ENCODE peak calls at places on chromosomes 6 and 20, in four cellular contexts. M, I, R and K are unnamed samples.

GRCh38 chr6:31462964-31463940 is 34.7 kb upstream of the MICB start:
- DNase-seq in M (peak), I (peak), R (peak), K (no peak)

GRCh38 chr20:54153041-54153327 is 20.8 kb downstream of the CYP24A1 start:
- DNase-seq in M (no peak), I (no peak), R (no peak), K (no peak)

GRCh38 chr20:3209023-3209945 is at the start of gene ITPA:
- DNase-seq in M (peak), I (peak), R (peak), K (peak)

GRCh38 chr6:166691199-166691598 is 64.1 kb upstream of the RPS6KA2 start:
- DNase-seq in M (peak), I (no peak), R (no peak), K (peak)

GRCh38 chr6:62119401-62119800 is 166.6 kb downstream of the KHDRBS2 start:
- DNase-seq in M (no peak), I (no peak), R (no peak), K (no peak)

GRCh38 chr6:139679516-139680179 is 305.2 kb upstream of the CITED2 start:
- DNase-seq in M (peak), I (no peak), R (no peak), K (peak)

GRCh38 chr6:3314621-3315020 is 55.9 kb downstream of the PSMG4 start:
- DNase-seq in M (no peak), I (no peak), R (no peak), K (no peak)

GRCh38 chr6:44202332-44202971 is 14.3 kb upstream of the MYMX start:
- DNase-seq in M (no peak), I (no peak), R (no peak), K (no peak)

GRCh38 chr6:53579338-53579737 is 34.4 kb upstream of the GCLC start:
- DNase-seq in M (no peak), I (no peak), R (no peak), K (no peak)

GRCh38 chr20:56627122-56628014 is 1.7 kb upstream of the TFAP2C start:
- DNase-seq in M (no peak), I (no peak), R (no peak), K (no peak)

GRCh38 chr20:1861347-1861987 is 33.7 kb upstream of the SIRPA start:
- DNase-seq in M (peak), I (no peak), R (no peak), K (no peak)

GRCh38 chr20:4008026-4008413 is 7.3 kb downstream of the RNF24 start:
- DNase-seq in M (no peak), I (no peak), R (no peak), K (no peak)

GRCh38 chr6:3311798-3312197 is 53.1 kb downstream of the PSMG4 start:
- DNase-seq in M (no peak), I (no peak), R (no peak), K (no peak)

GRCh38 chr6:107361568-107362270 is 97.6 kb downstream of the PDSS2 start:
- DNase-seq in M (peak), I (no peak), R (no peak), K (peak)

GRCh38 chr6:6900566-6901204 is 207.1 kb upstream of the RREB1 start:
- DNase-seq in M (no peak), I (no peak), R (no peak), K (no peak)

GRCh38 chr6:168626046-168626445 is 185.1 kb downstream of the SMOC2 start:
- DNase-seq in M (no peak), I (no peak), R (no peak), K (no peak)

GRCh38 chr6:43900560-43901329 is 130.7 kb downstream of the VEGFA start:
- DNase-seq in M (peak), I (no peak), R (no peak), K (no peak)

GRCh38 chr6:2821554-2821953 is 20.1 kb downstream of the SERPINB1 start:
- DNase-seq in M (no peak), I (no peak), R (no peak), K (no peak)

GRCh38 chr6:100877851-100878250 is 3.3 kb downstream of the ASCC3 start:
- DNase-seq in M (no peak), I (no peak), R (no peak), K (no peak)

GRCh38 chr6:96394727-96395126 is 126.9 kb upstream of the UFL1 start:
- DNase-seq in M (peak), I (no peak), R (no peak), K (no peak)

GRCh38 chr6:33254591-33254990 is 17.1 kb downstream of the VPS52 start:
- DNase-seq in M (no peak), I (no peak), R (no peak), K (no peak)

GRCh38 chr6:52233975-52234823 is 10.1 kb downstream of the IL17F start:
- DNase-seq in M (peak), I (no peak), R (no peak), K (peak)

GRCh38 chr6:12548526-12548925 is 168.0 kb upstream of the PHACTR1 start:
- DNase-seq in M (peak), I (no peak), R (no peak), K (peak)

GRCh38 chr6:146543940-146544661 is 468 bp downstream of the RAB32 start:
- DNase-seq in M (peak), I (no peak), R (no peak), K (peak)

GRCh38 chr20:48820649-48820973 is 7.2 kb downstream of the PREX1 start:
- DNase-seq in M (no peak), I (no peak), R (no peak), K (no peak)

GRCh38 chr6:130996635-130997034 is 66.4 kb downstream of the EPB41L2 start:
- DNase-seq in M (no peak), I (no peak), R (no peak), K (no peak)

GRCh38 chr6:75855047-75855446 is 106.0 kb downstream of the MYO6 start:
- DNase-seq in M (peak), I (no peak), R (no peak), K (peak)

GRCh38 chr20:35669681-35670080 is 5.0 kb upstream of the CPNE1 start:
- DNase-seq in M (no peak), I (no peak), R (no peak), K (no peak)

GRCh38 chr20:51650685-51651134 is 108.2 kb upstream of the NFATC2 start:
- DNase-seq in M (peak), I (no peak), R (no peak), K (no peak)

GRCh38 chr6:52839124-52840055 is 1.2 kb downstream of the GSTA5 start:
- DNase-seq in M (peak), I (peak), R (peak), K (peak)

GRCh38 chr6:170058878-170059485 is 231.9 kb downstream of the DLL1 start:
- DNase-seq in M (no peak), I (no peak), R (no peak), K (no peak)

GRCh38 chr20:33255005-33255404 is 19.2 kb downstream of the BPIFA1 start:
- DNase-seq in M (no peak), I (no peak), R (no peak), K (no peak)

GRCh38 chr20:64142546-64142945 is 21.7 kb upstream of the MYT1 start:
- DNase-seq in M (peak), I (no peak), R (no peak), K (no peak)